ENCODE peak calls at places on chromosomes 7 and 10, in four cellular contexts. N is K562, P is HepG2, V is GM12878. R is an unnamed sample.

GRCh38 chr10:47295411-47295810 is 4.6 kb upstream of the GDF10 start:
- DNase-seq in N (no peak), P (no peak), V (no peak), R (no peak)

GRCh38 chr7:92740713-92741126 is 95.7 kb downstream of the CDK6 start:
- DNase-seq in V (no peak), N (no peak), P (no peak), R (no peak)

GRCh38 chr7:83799333-83799732 is 150.4 kb upstream of the SEMA3E start:
- DNase-seq in N (no peak), V (no peak), P (no peak), R (no peak)

GRCh38 chr7:133434246-133434865 is 181.5 kb downstream of the EXOC4 start:
- DNase-seq in V (no peak), P (peak), N (peak), R (no peak)

GRCh38 chr10:114043532-114044250 is at the start of gene ADRB1:
- DNase-seq in N (peak), P (peak), V (peak), R (peak)

GRCh38 chr10:80996615-80997193 is 459.0 kb downstream of the SH2D4B start:
- DNase-seq in N (no peak), V (no peak), P (no peak), R (no peak)

GRCh38 chr10:46233101-46233500 is 53.7 kb upstream of the ANTXRL start:
- DNase-seq in N (no peak), P (no peak), V (no peak), R (no peak)

GRCh38 chr10:34996843-34997242 is 93.3 kb downstream of the CUL2 start:
- DNase-seq in V (no peak), N (no peak), P (no peak), R (no peak)

GRCh38 chr10:31707578-31708411 is 220.8 kb downstream of the ARHGAP12 start:
- DNase-seq in N (no peak), V (peak), P (no peak), R (no peak)

GRCh38 chr7:141430426-141431142 is 120.6 kb upstream of the AGK start:
- DNase-seq in P (no peak), V (no peak), N (no peak), R (peak)

GRCh38 chr10:119852822-119853221 is 19.8 kb downstream of the MCMBP start:
- DNase-seq in N (no peak), P (no peak), V (no peak), R (no peak)

GRCh38 chr10:102635377-102635776 is 8.9 kb upstream of the TRIM8 start:
- DNase-seq in N (no peak), V (no peak), P (no peak), R (no peak)

GRCh38 chr10:73886625-73887024 is 12.3 kb upstream of the CAMK2G start:
- DNase-seq in P (no peak), N (no peak), V (no peak), R (no peak)

GRCh38 chr7:144824360-144824759 is 11.5 kb downstream of the TPK1 start:
- DNase-seq in V (no peak), N (no peak), P (no peak), R (no peak)

GRCh38 chr7:131480384-131481315 is 75.8 kb downstream of the PODXL start:
- DNase-seq in N (no peak), V (no peak), P (peak), R (no peak)

DNA sequence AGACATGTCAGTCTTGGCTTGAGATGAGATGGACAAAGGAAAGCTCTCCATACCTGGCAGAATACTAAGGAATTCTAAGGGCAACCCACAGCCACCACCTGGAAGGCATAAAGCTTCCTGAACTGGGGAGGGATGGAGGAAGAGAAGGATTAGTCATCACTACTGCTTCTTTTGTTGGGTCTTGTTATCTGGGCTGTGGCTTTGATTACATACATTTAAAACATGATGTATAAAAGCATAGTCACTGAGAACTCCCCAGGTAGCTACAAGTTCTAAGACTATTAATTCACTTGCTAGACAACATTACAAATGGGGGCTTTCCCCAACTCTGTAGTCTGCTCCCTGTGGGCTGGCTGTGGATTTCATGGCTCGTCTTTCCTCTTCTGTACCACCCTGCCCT is 58.2 kb downstream of the RBM33 start:
- DNase-seq in N (no peak), P (no peak), V (no peak), R (no peak)
- TF ChIP-seq CBFB in N (no peak), P (no peak), V (no peak), R (no peak)

GRCh38 chr10:51892965-51893658 is 193.7 kb upstream of the CSTF2T start:
- DNase-seq in P (peak), V (no peak), N (no peak), R (peak)
- TF ChIP-seq CTCF in P (peak), V (peak), N (no peak), R (no peak)

GRCh38 chr10:19788075-19788686 is 28.1 kb upstream of the PLXDC2 start:
- DNase-seq in P (peak), N (peak), V (no peak), R (peak)
- TF ChIP-seq ATF2 in P (no peak), N (no peak), V (no peak), R (no peak)

GRCh38 chr10:85459906-85460305 is 906.7 kb downstream of the GRID1 start:
- DNase-seq in N (no peak), P (no peak), V (no peak), R (no peak)

GRCh38 chr10:85464336-85464735 is 902.3 kb downstream of the GRID1 start:
- DNase-seq in N (no peak), V (no peak), P (no peak), R (no peak)
- TF ChIP-seq CBFB in N (no peak), V (no peak), P (no peak), R (no peak)

DNA sequence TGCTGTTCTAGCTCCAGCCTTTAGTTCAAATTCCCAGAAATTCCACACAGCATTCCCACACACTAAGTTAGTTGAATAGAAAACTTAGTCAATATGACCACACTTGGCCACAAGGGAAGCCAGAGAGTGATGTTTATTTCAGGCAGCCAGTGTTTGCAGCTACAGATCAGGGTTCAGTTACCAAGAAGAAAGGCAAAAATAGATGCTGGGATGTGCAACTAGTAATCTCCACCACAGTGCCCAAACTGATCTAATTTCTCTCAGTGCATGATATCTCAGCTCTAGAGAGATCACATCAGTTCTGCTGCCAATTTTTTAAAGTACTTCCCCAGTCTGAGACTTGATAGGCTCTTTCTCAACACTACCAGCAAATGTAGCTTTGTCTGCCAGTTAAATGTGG is 17.6 kb downstream of the SLF2 start:
- DNase-seq in P (peak), N (no peak), V (no peak), R (no peak)
- TF ChIP-seq CTCF in P (peak), N (no peak), V (peak), R (no peak)

DNA sequence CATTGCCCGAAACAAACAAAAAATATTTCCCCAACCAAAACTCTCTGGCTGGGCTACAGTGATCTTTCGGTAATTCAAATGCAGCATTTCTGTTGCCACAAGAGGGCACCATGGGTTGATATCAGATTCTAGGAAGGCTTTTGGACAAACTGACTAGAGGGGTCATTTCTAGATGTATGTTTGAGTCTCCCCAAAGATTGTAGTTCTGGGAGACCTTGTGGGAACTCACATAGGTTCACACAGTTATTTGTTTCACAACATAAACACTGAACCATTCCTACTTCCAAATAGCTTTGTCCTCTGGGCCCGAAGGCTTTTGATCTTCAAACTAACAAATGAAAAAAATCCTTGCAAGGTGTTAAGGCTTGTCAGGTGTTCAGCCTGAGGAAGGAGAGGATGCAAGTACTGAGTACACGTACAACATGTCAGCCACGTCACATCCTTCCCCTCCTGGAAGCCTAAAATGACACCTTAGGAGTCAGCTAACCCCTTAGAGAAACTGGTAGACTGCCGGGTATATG is 37.0 kb upstream of the IL15RA start:
- DNase-seq in N (peak), V (peak), P (peak), R (peak)
- TF ChIP-seq ATF2 in N (no peak), V (no peak), P (no peak), R (no peak)

R was measured in WTC11.